ENCODE peak calls at places on chromosomes 7 and 10, in six cellular contexts. S, Q, A, U, R and B are unnamed samples. For H3K4me1, the result is how much of the 10 kb centered on the place peaks cover.

GRCh38 chr10:92110039-92110794 is 180.7 kb downstream of the CPEB3 start:
- DNase-seq in Q (no peak), A (no peak), U (no peak), S (peak), R (no peak), B (no peak)

GRCh38 chr10:45179716-45180115 is 135.7 kb downstream of the OR13A1 start:
- DNase-seq in A (peak), R (peak), S (peak), U (peak), Q (no peak), B (no peak)

GRCh38 chr10:110455440-110455839 is 42.3 kb upstream of the DUSP5 start:
- DNase-seq in S (no peak), A (no peak), U (no peak), R (no peak), Q (no peak), B (no peak)

GRCh38 chr10:49740346-49741107 is 21.6 kb downstream of the OGDHL start:
- DNase-seq in S (no peak), U (peak), Q (no peak), A (no peak), R (no peak), B (no peak)

GRCh38 chr10:100008708-100009282 is 952 bp downstream of the DNMBP start:
- DNase-seq in S (peak), U (no peak), A (no peak), Q (no peak), R (no peak), B (no peak)

GRCh38 chr7:69464035-69464434 is 134.2 kb upstream of the AUTS2 start:
- DNase-seq in U (no peak), A (no peak), S (no peak), Q (no peak), R (no peak), B (no peak)

GRCh38 chr7:85125679-85126078 is 61.2 kb downstream of the SEMA3D start:
- DNase-seq in A (no peak), U (no peak), S (peak), R (no peak), Q (no peak), B (no peak)

GRCh38 chr10:111551001-111551400 is 474.2 kb downstream of the ADRA2A start:
- DNase-seq in Q (no peak), A (no peak), U (no peak), S (no peak), R (no peak), B (no peak)

GRCh38 chr7:150974468-150975391 is 3.4 kb downstream of the KCNH2 start:
- DNase-seq in R (no peak), U (peak), Q (peak), S (no peak), A (no peak), B (peak)

GRCh38 chr7:150975536-150976285 is 2.4 kb downstream of the KCNH2 start:
- DNase-seq in U (no peak), R (no peak), Q (no peak), S (no peak), A (no peak), B (no peak)

GRCh38 chr7:150977382-150978135 is 562 bp downstream of the KCNH2 start:
- DNase-seq in S (no peak), Q (no peak), A (no peak), R (no peak), U (no peak), B (no peak)

GRCh38 chr7:150978136-150978789 is at the start of gene KCNH2:
- DNase-seq in A (no peak), U (peak), R (no peak), S (no peak), Q (no peak), B (peak)

GRCh38 chr7:150976529-150977381 is 1.4 kb downstream of the KCNH2 start:
- DNase-seq in R (no peak), U (peak), Q (no peak), A (no peak), S (no peak), B (no peak)
- H3K4me1 ChIP-seq in R (under half), U (under half), Q (under half), A (under half), S (under half), B (under half)

GRCh38 chr10:33398796-33399195 is 64.3 kb upstream of the NRP1 start:
- DNase-seq in S (no peak), Q (no peak), A (no peak), U (no peak), R (no peak), B (no peak)
- H3K4me1 ChIP-seq in S (under half), Q (under half), A (under half), U (under half), R (under half), B (under half)

GRCh38 chr10:131176907-131177306 is 134.6 kb downstream of the TCERG1L start:
- DNase-seq in Q (no peak), R (no peak), U (peak), A (no peak), S (no peak), B (no peak)
- H3K4me1 ChIP-seq in Q (under half), R (under half), U (under half), A (under half), S (under half), B (under half)

DNA sequence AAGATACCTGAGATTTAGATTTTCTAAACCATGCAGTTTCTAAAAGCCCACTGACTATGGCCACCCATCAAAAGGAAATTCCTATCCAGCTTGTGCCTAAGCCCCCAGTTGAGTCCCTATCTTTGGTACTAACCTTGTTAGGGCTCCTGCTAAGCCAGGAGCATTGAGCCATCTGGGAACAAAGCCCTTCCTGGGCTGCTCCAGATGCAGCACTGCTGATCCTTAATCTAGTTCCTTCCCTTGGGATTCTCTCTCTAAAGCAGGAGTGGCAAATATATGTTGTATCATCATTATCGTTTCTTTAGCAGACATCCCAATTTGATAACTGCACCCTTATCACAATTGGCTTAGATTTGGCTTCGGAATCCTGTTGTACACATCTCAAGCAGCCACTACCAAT is 24.7 kb upstream of the PDLIM1 start:
- DNase-seq in Q (no peak), S (no peak), R (no peak), U (no peak), A (no peak), B (no peak)
- H3K4me1 ChIP-seq in Q (under half), S (under half), R (under half), U (under half), A (under half), B (under half)

GRCh38 chr7:93426297-93426696 is 148.2 kb downstream of the CALCR start:
- DNase-seq in R (no peak), S (no peak), U (no peak), A (no peak), Q (no peak), B (no peak)
- H3K4me1 ChIP-seq in R (under half), S (under half), U (under half), A (under half), Q (under half), B (under half)

GRCh38 chr10:27660268-27660667 is 85.4 kb downstream of the MKX start:
- DNase-seq in R (no peak), S (no peak), Q (no peak), U (no peak), A (no peak), B (no peak)
- H3K4me1 ChIP-seq in R (under half), S (under half), Q (under half), U (under half), A (under half), B (under half)

GRCh38 chr7:131026297-131027003 is 292.4 kb upstream of the KLF14 start:
- DNase-seq in S (peak), Q (no peak), A (no peak), R (no peak), U (no peak), B (no peak)

GRCh38 chr7:131031100-131031868 is 296.4 kb upstream of the MKLN1 start:
- DNase-seq in Q (no peak), S (no peak), A (no peak), U (no peak), R (no peak), B (no peak)

GRCh38 chr7:131029002-131029401 is 295.0 kb upstream of the KLF14 start:
- DNase-seq in U (no peak), A (no peak), S (no peak), Q (no peak), R (no peak), B (no peak)

GRCh38 chr7:131027287-131027773 is 293.3 kb upstream of the KLF14 start:
- DNase-seq in U (no peak), S (peak), A (no peak), R (peak), Q (no peak), B (peak)

DNA sequence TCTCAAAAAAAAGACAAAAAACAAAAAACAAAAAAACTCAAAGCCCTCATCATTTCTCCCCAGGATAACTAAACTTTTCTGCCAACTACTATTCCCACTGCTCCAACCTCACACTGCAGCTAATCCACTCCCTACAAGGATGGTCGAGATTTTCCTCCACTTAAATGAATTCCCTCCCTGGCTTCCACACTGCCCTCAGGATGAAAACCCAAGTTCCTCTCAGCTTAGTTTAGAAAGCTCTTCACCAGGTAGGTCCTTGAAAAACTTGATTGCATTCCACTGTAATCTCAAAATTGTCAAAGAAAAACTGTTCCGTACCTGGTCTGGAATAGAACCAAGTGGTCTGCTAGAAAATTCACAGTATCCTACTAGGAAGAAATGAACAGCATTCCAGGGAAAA is 294.3 kb upstream of the KLF14 start:
- DNase-seq in S (no peak), R (no peak), U (no peak), Q (no peak), A (no peak), B (no peak)
- H3K4me1 ChIP-seq in S (under half), R (under half), U (under half), Q (under half), A (under half), B (under half)

DNA sequence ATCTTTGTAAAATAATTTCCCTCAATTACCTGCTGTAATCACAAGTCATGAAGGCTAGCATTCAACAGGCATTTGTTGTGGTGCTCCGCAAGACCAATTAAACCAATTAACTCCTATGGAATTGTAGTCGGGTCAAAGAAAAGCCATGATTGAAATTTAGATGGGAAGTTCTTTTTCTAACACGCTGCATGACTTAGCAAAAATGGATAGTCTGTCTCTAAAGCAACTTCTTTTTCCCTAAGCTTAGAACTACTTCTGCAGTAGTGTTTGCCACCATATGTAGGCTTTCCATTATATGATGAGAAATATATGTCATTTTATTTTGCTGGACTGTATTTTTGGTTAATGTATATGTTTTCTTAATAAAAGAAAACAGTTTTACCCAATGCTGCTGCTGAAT is 119.1 kb downstream of the TSPAN12 start:
- DNase-seq in A (no peak), R (no peak), S (no peak), Q (no peak), U (no peak), B (no peak)
- H3K4me1 ChIP-seq in A (under half), R (under half), S (under half), Q (under half), U (under half), B (under half)

DNA sequence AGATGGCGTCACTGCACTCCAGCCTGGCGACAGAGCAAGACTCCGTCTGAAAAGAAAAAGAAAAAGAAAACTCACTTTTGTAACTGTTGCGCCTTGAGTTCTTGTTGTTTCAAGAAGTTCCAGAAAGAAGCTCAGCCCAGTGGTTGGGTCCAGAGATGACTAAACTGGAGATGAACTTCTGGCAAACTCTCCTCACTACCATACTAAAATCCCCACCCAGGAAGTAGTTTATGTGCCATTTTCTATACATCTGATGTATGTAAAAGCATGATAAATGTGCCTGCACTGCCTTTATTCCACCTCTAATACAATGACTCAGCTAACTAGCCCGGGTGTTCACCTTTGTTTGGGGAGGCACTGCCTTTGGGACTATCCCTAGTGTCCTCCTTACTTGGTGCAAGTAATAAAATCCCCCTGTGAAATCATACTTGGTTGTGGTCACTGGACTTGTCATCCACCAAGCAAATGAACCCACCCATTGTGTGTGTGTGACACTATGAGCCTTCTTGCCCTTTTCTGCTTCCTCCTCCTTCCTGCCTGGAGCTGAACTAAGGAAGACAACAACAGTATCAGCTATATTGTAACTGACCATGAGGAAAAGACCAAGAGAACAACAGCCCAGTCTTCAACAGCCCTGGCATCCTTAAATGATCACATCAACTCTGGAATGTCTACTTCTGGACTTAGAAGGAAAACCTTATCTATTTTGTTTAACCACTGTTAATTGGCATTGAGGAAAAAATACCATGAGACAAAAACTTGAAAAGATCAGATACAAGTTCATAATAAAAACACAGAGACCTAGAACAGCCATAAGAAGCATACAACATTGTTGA is 33.6 kb downstream of the JMJD1C start:
- DNase-seq in S (peak), Q (peak), R (no peak), A (no peak), U (no peak), B (no peak)
- H3K4me1 ChIP-seq in S (under half), Q (half or more), R (under half), A (under half), U (under half), B (under half)

DNA sequence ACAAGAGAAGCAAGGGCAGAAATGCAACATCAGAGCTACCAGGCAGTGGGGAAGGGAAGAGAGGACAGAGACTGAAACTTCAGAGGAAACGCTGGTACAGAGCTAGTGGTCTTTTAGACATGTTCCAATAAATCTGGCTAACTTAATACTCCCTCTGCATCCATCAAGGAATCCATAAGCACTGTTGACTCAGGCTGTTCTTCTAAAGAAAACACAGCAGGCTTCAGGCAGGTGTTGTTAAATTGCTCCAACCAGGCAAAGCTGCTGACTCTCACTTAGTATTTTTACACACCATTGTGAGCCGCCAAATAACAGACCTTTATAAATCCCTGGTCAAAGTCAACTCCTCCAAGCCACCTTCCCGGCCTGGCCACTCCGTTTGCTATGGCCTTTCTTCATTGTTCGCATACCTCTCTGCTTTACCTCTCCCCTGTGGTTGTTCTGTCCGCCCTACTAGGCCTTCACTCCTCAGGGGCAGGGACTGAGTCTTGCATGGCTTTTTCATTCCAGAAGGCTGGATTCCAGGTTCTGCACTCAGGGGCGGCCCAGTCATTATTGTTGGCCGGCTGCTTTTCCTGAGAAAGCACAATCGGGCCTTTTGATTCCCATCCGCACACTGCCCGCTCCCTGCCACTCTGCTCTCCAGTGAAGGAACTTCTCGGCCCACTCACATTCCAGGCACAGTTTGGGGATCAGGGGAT is 18.4 kb downstream of the CREB3L2 start:
- DNase-seq in R (peak), U (no peak), Q (no peak), S (peak), A (no peak), B (no peak)
- H3K4me1 ChIP-seq in R (half or more), U (under half), Q (under half), S (under half), A (under half), B (under half)